ENCODE peak calls at places on chromosomes 4 and X, in six cellular contexts. One of them, this sample, is unnamed.
A peak's percentile ranks its signal among the peaks of the same experiment; 100 is the strongest.

GRCh38 chrX:150074175-150074574 is 135.9 kb upstream of the EOLA2 start:
- DNase-seq in CD8-positive, alpha-beta T cell: no peak
- DNase-seq in endodermal cell: no peak
- DNase-seq in GM23248: peak; percentile 56
- DNase-seq in thoracic aorta: no peak
- DNase-seq in ascending aorta: no peak
- DNase-seq in this sample: no peak

GRCh38 chr4:98711526-98711925 is 53.1 kb upstream of the TSPAN5 start:
- DNase-seq in CD8-positive, alpha-beta T cell: no peak
- DNase-seq in endodermal cell: no peak
- DNase-seq in GM23248: no peak
- DNase-seq in thoracic aorta: no peak
- DNase-seq in ascending aorta: no peak
- DNase-seq in this sample: no peak

GRCh38 chr4:112978691-112979472 is 70.6 kb upstream of the ANK2 start:
- DNase-seq in CD8-positive, alpha-beta T cell: no peak
- DNase-seq in endodermal cell: peak; percentile 51
- DNase-seq in GM23248: peak; percentile 74
- DNase-seq in thoracic aorta: no peak
- DNase-seq in ascending aorta: no peak
- DNase-seq in this sample: no peak

GRCh38 chrX:258291-259040 is 22.7 kb upstream of the PLCXD1 start:
- DNase-seq in CD8-positive, alpha-beta T cell: no peak
- DNase-seq in endodermal cell: peak; percentile 32
- DNase-seq in GM23248: no peak
- DNase-seq in thoracic aorta: no peak
- DNase-seq in ascending aorta: no peak
- DNase-seq in this sample: no peak

GRCh38 chrX:72381439-72382198 is 75.9 kb upstream of the CITED1 start:
- DNase-seq in CD8-positive, alpha-beta T cell: no peak
- DNase-seq in endodermal cell: no peak
- DNase-seq in GM23248: no peak
- DNase-seq in thoracic aorta: no peak
- DNase-seq in ascending aorta: no peak
- DNase-seq in this sample: no peak

GRCh38 chrX:19007868-19008267 is 24.0 kb upstream of the PHKA2 start:
- DNase-seq in CD8-positive, alpha-beta T cell: no peak
- DNase-seq in endodermal cell: no peak
- DNase-seq in GM23248: no peak
- DNase-seq in thoracic aorta: no peak
- DNase-seq in ascending aorta: no peak
- DNase-seq in this sample: no peak

GRCh38 chr4:8831221-8832129 is 40.2 kb downstream of the HMX1 start:
- DNase-seq in CD8-positive, alpha-beta T cell: peak; percentile 44
- DNase-seq in endodermal cell: peak; percentile 33
- DNase-seq in GM23248: no peak
- DNase-seq in thoracic aorta: no peak
- DNase-seq in ascending aorta: no peak
- DNase-seq in this sample: peak; percentile 12

GRCh38 chr4:67746797-67747495 is 7.2 kb downstream of the GNRHR start:
- DNase-seq in CD8-positive, alpha-beta T cell: no peak
- DNase-seq in endodermal cell: no peak
- DNase-seq in GM23248: peak; percentile 67
- DNase-seq in thoracic aorta: no peak
- DNase-seq in ascending aorta: no peak
- DNase-seq in this sample: no peak

DNA sequence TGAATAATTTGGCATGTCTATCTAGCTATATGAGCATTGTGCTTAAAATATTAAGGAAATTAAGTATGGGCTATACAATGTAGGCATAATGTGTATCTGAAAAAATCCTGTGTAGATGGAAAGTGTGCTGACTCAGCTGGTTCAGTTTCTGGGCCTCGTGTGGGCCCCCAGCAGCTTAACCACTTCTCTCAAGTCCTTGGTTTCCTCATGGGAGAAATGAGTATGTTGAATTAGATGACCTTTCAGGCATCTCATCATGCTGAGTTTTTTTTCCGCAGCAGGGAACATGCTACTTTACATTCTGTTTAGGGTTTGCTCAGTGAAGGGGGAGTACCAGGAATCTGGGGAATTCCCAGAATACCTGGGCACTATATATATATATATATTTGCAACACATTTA is 30.5 kb downstream of the RHOH start:
- DNase-seq in CD8-positive, alpha-beta T cell: peak; percentile 47
- DNase-seq in endodermal cell: no peak
- DNase-seq in GM23248: no peak
- DNase-seq in thoracic aorta: no peak
- DNase-seq in ascending aorta: no peak
- DNase-seq in this sample: no peak
- H3K4me1 ChIP-seq in CD8-positive, alpha-beta T cell: peaks cover 96% of the 10 kb centered on the region
- H3K4me1 ChIP-seq in endodermal cell: no peaks in the 10 kb centered on the region
- H3K4me1 ChIP-seq in GM23248: no peaks in the 10 kb centered on the region
- H3K4me1 ChIP-seq in thoracic aorta: no peaks in the 10 kb centered on the region
- H3K4me1 ChIP-seq in ascending aorta: no peaks in the 10 kb centered on the region
- H3K4me1 ChIP-seq in this sample: no peaks in the 10 kb centered on the region

GRCh38 chr4:37936889-37937498 is 23.2 kb upstream of the PTTG2 start:
- DNase-seq in CD8-positive, alpha-beta T cell: no peak
- DNase-seq in endodermal cell: peak; percentile 57
- DNase-seq in GM23248: no peak
- DNase-seq in thoracic aorta: no peak
- DNase-seq in ascending aorta: no peak
- DNase-seq in this sample: no peak

GRCh38 chr4:37934096-37934495 is 26.1 kb upstream of the PTTG2 start:
- DNase-seq in CD8-positive, alpha-beta T cell: no peak
- DNase-seq in endodermal cell: no peak
- DNase-seq in GM23248: no peak
- DNase-seq in thoracic aorta: no peak
- DNase-seq in ascending aorta: no peak
- DNase-seq in this sample: no peak

GRCh38 chr4:37938208-37938607 is 22.0 kb upstream of the PTTG2 start:
- DNase-seq in CD8-positive, alpha-beta T cell: no peak
- DNase-seq in endodermal cell: no peak
- DNase-seq in GM23248: no peak
- DNase-seq in thoracic aorta: no peak
- DNase-seq in ascending aorta: no peak
- DNase-seq in this sample: no peak

GRCh38 chr4:37935026-37935425 is 25.2 kb upstream of the PTTG2 start:
- DNase-seq in CD8-positive, alpha-beta T cell: no peak
- DNase-seq in endodermal cell: no peak
- DNase-seq in GM23248: no peak
- DNase-seq in thoracic aorta: no peak
- DNase-seq in ascending aorta: no peak
- DNase-seq in this sample: no peak

DNA sequence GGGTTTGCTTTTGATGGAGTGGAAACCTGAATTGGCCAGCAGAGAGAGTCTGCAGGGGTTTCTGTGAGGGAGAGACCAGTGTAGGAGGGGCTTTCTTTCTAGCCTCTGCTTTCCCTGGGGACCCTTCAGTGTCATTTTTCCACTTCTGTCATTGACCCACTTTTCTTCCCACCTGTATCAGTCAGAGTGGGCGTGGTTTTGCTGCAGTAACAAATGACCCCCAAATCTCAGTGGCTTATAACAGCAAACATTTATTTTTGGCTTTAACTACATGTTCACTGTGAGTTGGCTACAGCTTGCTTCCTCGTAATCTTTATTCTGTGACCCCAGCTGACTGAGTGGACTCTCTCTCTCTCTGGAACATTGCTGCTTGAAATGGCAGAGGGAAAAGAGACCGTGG is 25.6 kb upstream of the PTTG2 start:
- DNase-seq in CD8-positive, alpha-beta T cell: no peak
- DNase-seq in endodermal cell: no peak
- DNase-seq in GM23248: no peak
- DNase-seq in thoracic aorta: no peak
- DNase-seq in ascending aorta: no peak
- DNase-seq in this sample: no peak
- H3K4me1 ChIP-seq in CD8-positive, alpha-beta T cell: no peaks in the 10 kb centered on the region
- H3K4me1 ChIP-seq in endodermal cell: no peaks in the 10 kb centered on the region
- H3K4me1 ChIP-seq in GM23248: no peaks in the 10 kb centered on the region
- H3K4me1 ChIP-seq in thoracic aorta: peaks cover 21% of the 10 kb centered on the region
- H3K4me1 ChIP-seq in ascending aorta: peaks cover 2% of the 10 kb centered on the region
- H3K4me1 ChIP-seq in this sample: no peaks in the 10 kb centered on the region

GRCh38 chrX:51852621-51853020 is 40.8 kb upstream of the MAGED1 start:
- DNase-seq in CD8-positive, alpha-beta T cell: no peak
- DNase-seq in endodermal cell: no peak
- DNase-seq in GM23248: no peak
- DNase-seq in thoracic aorta: no peak
- DNase-seq in ascending aorta: no peak
- DNase-seq in this sample: no peak
- H3K4me1 ChIP-seq in CD8-positive, alpha-beta T cell: no peaks in the 10 kb centered on the region
- H3K4me1 ChIP-seq in endodermal cell: no peaks in the 10 kb centered on the region
- H3K4me1 ChIP-seq in GM23248: no peaks in the 10 kb centered on the region
- H3K4me1 ChIP-seq in thoracic aorta: no peaks in the 10 kb centered on the region
- H3K4me1 ChIP-seq in ascending aorta: no peaks in the 10 kb centered on the region
- H3K4me1 ChIP-seq in this sample: no peaks in the 10 kb centered on the region

DNA sequence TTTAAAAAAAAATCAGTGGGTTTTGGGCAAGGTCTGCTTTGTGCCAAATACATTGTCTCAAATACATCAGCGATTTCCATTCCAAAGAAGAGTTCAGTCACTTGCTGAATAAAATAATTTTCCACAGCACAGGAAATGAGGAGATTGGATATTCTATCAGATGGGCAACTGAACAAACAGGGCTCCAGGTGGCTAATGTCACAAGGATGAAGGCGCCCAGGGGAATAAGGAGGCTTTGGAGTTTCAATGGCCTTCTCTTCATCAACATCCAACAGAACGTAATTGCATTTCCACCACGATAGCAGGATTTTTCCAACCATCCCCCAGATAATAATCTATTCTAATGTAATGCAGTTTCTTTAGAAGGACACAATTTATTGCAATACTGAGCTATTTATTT is 104.6 kb upstream of the KLHL13 start:
- DNase-seq in CD8-positive, alpha-beta T cell: no peak
- DNase-seq in endodermal cell: no peak
- DNase-seq in GM23248: no peak
- DNase-seq in thoracic aorta: no peak
- DNase-seq in ascending aorta: no peak
- DNase-seq in this sample: no peak
- H3K4me1 ChIP-seq in CD8-positive, alpha-beta T cell: no peaks in the 10 kb centered on the region
- H3K4me1 ChIP-seq in endodermal cell: no peaks in the 10 kb centered on the region
- H3K4me1 ChIP-seq in GM23248: no peaks in the 10 kb centered on the region
- H3K4me1 ChIP-seq in thoracic aorta: no peaks in the 10 kb centered on the region
- H3K4me1 ChIP-seq in ascending aorta: no peaks in the 10 kb centered on the region
- H3K4me1 ChIP-seq in this sample: no peaks in the 10 kb centered on the region

GRCh38 chr4:57110635-57111546 is 706 bp upstream of the IGFBP7 start:
- DNase-seq in CD8-positive, alpha-beta T cell: no peak
- DNase-seq in endodermal cell: peak; percentile 78
- DNase-seq in GM23248: peak; percentile 74
- DNase-seq in thoracic aorta: no peak
- DNase-seq in ascending aorta: no peak
- DNase-seq in this sample: peak; percentile 60

GRCh38 chr4:57116245-57116644 is 6.1 kb upstream of the IGFBP7 start:
- DNase-seq in CD8-positive, alpha-beta T cell: no peak
- DNase-seq in endodermal cell: no peak
- DNase-seq in GM23248: no peak
- DNase-seq in thoracic aorta: no peak
- DNase-seq in ascending aorta: no peak
- DNase-seq in this sample: no peak

GRCh38 chr4:57119054-57119651 is 9.0 kb upstream of the IGFBP7 start:
- DNase-seq in CD8-positive, alpha-beta T cell: no peak
- DNase-seq in endodermal cell: no peak
- DNase-seq in GM23248: peak; percentile 96
- DNase-seq in thoracic aorta: peak; percentile 24
- DNase-seq in ascending aorta: no peak
- DNase-seq in this sample: peak; percentile 56

GRCh38 chr4:57113870-57114269 is 3.7 kb upstream of the IGFBP7 start:
- DNase-seq in CD8-positive, alpha-beta T cell: no peak
- DNase-seq in endodermal cell: no peak
- DNase-seq in GM23248: no peak
- DNase-seq in thoracic aorta: no peak
- DNase-seq in ascending aorta: no peak
- DNase-seq in this sample: no peak

DNA sequence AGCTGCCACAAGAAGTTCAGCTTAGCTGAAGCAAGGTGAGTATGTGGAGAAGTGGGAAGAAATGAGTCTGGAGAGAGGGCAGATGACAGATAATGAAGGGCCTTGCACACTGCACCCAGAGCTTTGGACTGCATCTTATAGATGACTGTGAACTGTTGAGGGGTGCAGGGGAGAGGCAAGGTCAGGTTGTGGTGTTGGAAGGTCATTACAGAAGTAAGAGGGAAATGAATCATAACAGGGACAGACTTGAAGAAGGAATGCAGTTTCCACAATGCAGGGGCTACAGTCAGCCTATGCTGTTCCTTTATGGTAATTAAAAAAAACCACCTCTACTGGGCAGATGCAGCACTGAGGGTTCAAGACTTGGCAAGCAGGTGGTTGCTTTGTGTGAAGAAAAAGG is 4.8 kb upstream of the IGFBP7 start:
- DNase-seq in CD8-positive, alpha-beta T cell: no peak
- DNase-seq in endodermal cell: no peak
- DNase-seq in GM23248: peak; percentile 73
- DNase-seq in thoracic aorta: no peak
- DNase-seq in ascending aorta: no peak
- DNase-seq in this sample: no peak
- H3K4me1 ChIP-seq in CD8-positive, alpha-beta T cell: peaks cover 11% of the 10 kb centered on the region
- H3K4me1 ChIP-seq in endodermal cell: no peaks in the 10 kb centered on the region
- H3K4me1 ChIP-seq in GM23248: peaks cover 40% of the 10 kb centered on the region
- H3K4me1 ChIP-seq in thoracic aorta: peaks cover 63% of the 10 kb centered on the region
- H3K4me1 ChIP-seq in ascending aorta: peaks cover 45% of the 10 kb centered on the region
- H3K4me1 ChIP-seq in this sample: no peaks in the 10 kb centered on the region